ENCODE peak calls at places on chromosomes 13 and 19, in five cellular contexts. W is GM23248, C is heart right ventricle, E is small intestine, M is suprapubic skin. K is an unnamed sample.
A peak's percentile ranks its signal among the peaks of the same experiment; 100 is the strongest.

GRCh38 chr19:38537071-38537847 is 80.5 kb downstream of the MAP4K1 start:
- DNase-seq in E (no peak), M (no peak), C (no peak), W (no peak), K (no peak)

GRCh38 chr19:36547001-36547732 is 19.1 kb upstream of the ZNF260 start:
- DNase-seq in M (no peak), C (no peak), W (peak; percentile 3), E (no peak), K (no peak)

GRCh38 chr19:4521170-4521887 is 3.0 kb upstream of the PLIN4 start:
- DNase-seq in W (no peak), E (no peak), C (no peak), M (no peak), K (no peak)

GRCh38 chr13:61036715-61037114 is 378.9 kb downstream of the PCDH20 start:
- DNase-seq in W (no peak), C (no peak), E (no peak), M (no peak), K (no peak)

GRCh38 chr13:28128926-28129325 is 9.4 kb upstream of the PAN3 start:
- DNase-seq in C (no peak), W (no peak), M (no peak), E (no peak), K (no peak)

GRCh38 chr19:40806385-40807146 is 7.6 kb downstream of the EGLN2 start:
- DNase-seq in C (peak; percentile 80), E (peak; percentile 40), W (peak; percentile 94), M (peak; percentile 92), K (peak; percentile 89)

GRCh38 chr13:20825476-20825875 is 51.7 kb upstream of the EEF1AKMT1 start:
- DNase-seq in C (no peak), E (no peak), W (peak; percentile 27), M (no peak), K (peak; percentile 53)

GRCh38 chr19:756232-756631 is 5.3 kb downstream of the MISP start:
- DNase-seq in M (no peak), C (no peak), W (peak; percentile 52), E (peak; percentile 88), K (peak; percentile 93)

GRCh38 chr19:16262618-16263017 is 62.0 kb upstream of the KLF2 start:
- DNase-seq in C (no peak), W (no peak), M (no peak), E (peak; percentile 79), K (no peak)

GRCh38 chr19:2167896-2168618 is 4.3 kb downstream of the DOT1L start:
- DNase-seq in E (no peak), M (no peak), C (peak; percentile 73), W (peak; percentile 74), K (peak; percentile 87)

GRCh38 chr13:50187352-50188029 is 172.2 kb downstream of the KCNRG start:
- DNase-seq in W (no peak), M (no peak), C (no peak), E (no peak), K (no peak)

DNA sequence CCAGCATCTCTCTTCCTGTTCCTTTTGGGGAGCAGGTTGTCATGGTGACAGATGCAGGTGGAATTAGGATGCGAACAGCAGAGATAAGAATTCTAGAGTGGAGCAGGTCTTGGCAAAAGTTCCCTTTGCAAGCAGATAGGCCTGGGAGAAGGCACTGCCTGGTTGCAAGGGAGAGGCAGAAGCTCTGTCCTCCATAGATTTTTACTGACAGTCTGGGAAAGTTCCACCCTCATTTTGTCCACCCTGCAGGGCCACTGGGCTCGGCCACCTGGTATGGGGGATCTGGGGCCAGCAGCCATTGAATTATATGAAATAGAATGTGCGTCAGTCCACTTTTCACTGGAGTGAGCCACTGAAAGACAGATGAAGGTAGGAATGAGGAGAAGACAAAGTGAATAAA is 141.7 kb downstream of the IER2 start:
- DNase-seq in E (no peak), W (no peak), M (no peak), C (no peak), K (no peak)
- H3K27me3 ChIP-seq in E (peaks cover 3% of the 10 kb centered on the region), W (no peaks in the 10 kb centered on the region), M (peaks cover 10% of the 10 kb centered on the region), C (no peaks in the 10 kb centered on the region), K (no peaks in the 10 kb centered on the region)

GRCh38 chr19:7196721-7197168 is 97.5 kb downstream of the INSR start:
- DNase-seq in C (no peak), M (peak; percentile 86), W (peak; percentile 82), E (no peak), K (no peak)
- H3K4me3 ChIP-seq in C (peak overlapping the region; percentile 32), M (peak overlapping the region; percentile 69), W (peak overlapping the region; percentile 90), E (no peak overlapping the region), K (no peak overlapping the region)

DNA sequence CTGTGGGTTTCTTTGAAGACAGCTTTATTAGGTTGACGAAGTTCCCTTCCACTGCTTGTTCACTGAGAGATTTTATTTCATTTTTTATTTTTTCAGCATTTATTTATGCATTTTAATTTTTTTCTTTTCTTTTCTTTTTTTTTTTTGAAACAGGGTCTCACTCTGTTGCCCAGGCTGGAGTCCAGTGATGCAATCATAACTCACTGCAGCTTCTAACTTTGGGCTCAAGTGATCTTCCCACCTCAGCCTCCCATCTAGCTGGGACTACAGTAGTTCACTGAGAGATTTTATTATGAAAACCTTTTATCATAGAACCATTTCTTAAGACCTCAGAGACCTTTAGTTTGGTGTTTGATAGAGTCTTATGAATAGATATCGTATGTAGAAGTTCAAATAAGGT is 10.3 kb upstream of the ZNF177 start:
- DNase-seq in E (no peak), W (no peak), C (no peak), M (no peak), K (no peak)
- H3K9me3 ChIP-seq in E (peaks cover 7% of the 10 kb centered on the region), W (peaks cover 10% of the 10 kb centered on the region), C (peaks cover 100% of the 10 kb centered on the region), M (peaks cover 55% of the 10 kb centered on the region), K (peaks cover 17% of the 10 kb centered on the region)

GRCh38 chr13:23952796-23953195 is 55.5 kb upstream of the C1QTNF9B start:
- DNase-seq in W (no peak), E (no peak), M (no peak), C (no peak), K (no peak)
- H3K27me3 ChIP-seq in W (no peaks in the 10 kb centered on the region), E (no peaks in the 10 kb centered on the region), M (peaks cover 4% of the 10 kb centered on the region), C (no peaks in the 10 kb centered on the region), K (no peaks in the 10 kb centered on the region)

GRCh38 chr19:15195987-15196682 is 4.7 kb downstream of the NOTCH3 start:
- DNase-seq in C (no peak), M (no peak), E (peak; percentile 86), W (peak; percentile 59), K (no peak)
- H3K4me3 ChIP-seq in C (peak overlapping the region; percentile 30), M (peak overlapping the region; percentile 44), E (peak overlapping the region; percentile 55), W (peak overlapping the region; percentile 66), K (no peak overlapping the region)

DNA sequence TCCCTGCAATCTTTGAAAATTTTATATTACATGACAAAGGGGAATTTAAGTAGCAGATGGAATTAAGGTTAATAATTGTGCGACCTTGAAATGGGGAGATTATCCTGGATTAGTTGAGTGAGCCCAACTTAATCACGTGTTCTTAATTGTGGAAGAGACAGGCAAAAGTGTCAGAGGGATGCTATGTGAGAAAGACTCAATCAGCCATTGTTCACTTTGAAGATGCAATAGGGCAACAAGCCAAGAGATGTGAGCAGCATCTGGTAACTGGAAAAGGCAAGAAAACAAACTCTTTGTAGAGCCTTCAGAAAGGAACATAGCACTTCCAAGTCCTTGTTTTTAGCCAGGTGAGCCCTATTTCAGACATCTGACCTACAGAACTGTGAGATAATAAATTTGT is 247.7 kb downstream of the SLITRK1 start:
- DNase-seq in C (no peak), W (no peak), E (no peak), M (no peak), K (no peak)
- H3K9me3 ChIP-seq in C (no peaks in the 10 kb centered on the region), W (no peaks in the 10 kb centered on the region), E (no peaks in the 10 kb centered on the region), M (no peaks in the 10 kb centered on the region), K (peaks cover 3% of the 10 kb centered on the region)

DNA sequence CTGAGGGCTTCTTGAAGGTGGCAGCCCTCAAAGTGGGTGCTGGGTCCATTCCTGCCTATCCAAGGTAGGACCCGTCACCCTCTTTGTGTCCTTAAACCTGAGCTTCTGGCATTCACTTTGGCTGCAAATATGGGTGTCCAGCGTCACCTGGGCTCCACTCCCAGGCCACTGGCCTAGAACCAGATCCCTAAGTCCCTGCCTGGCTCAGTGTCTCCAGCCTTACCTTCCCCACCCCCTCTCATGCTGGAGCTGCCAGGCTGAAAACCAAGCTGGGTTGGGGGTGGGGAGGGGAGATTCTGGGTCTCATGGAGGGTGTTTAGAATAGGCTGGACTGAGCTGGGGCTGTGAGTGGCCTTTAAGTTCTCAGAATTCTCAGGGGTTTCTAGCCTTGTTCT is 12.4 kb downstream of the PDE4A start:
- DNase-seq in E (no peak), C (peak; percentile 34), M (no peak), W (no peak), K (no peak)
- H3K27me3 ChIP-seq in E (no peaks in the 10 kb centered on the region), C (no peaks in the 10 kb centered on the region), M (peaks cover 18% of the 10 kb centered on the region), W (no peaks in the 10 kb centered on the region), K (no peaks in the 10 kb centered on the region)